ENCODE peak calls at places on chromosome 19, in eight cellular contexts. K is putamen, X is Panc1, Y is endothelial cell, D is HT-29, F is amniotic stem cell, U is heart right ventricle, Z is BE2C. E is an unnamed sample.

GRCh38 chr19:12194827-12195500 is 32.1 kb downstream of the ZNF136 start:
- DNase-seq in K (peak; percentile 87), X (no peak), Y (no peak), D (no peak), F (peak; percentile 11), U (peak; percentile 90), Z (peak; percentile 90), E (peak; percentile 91)

GRCh38 chr19:40612831-40613668 is 11.9 kb downstream of the LTBP4 start:
- DNase-seq in K (no peak), X (no peak), Y (peak; percentile 77), D (no peak), F (no peak), U (no peak), Z (peak; percentile 77), E (no peak)

GRCh38 chr19:12665281-12665573 is 1.3 kb downstream of the MAN2B1 start:
- DNase-seq in K (no peak), X (no peak), Y (no peak), D (no peak), F (no peak), U (peak; percentile 44), Z (no peak), E (no peak)

GRCh38 chr19:16564842-16565241 is 7.4 kb downstream of the SLC35E1 start:
- DNase-seq in K (no peak), X (no peak), Y (no peak), D (peak; percentile 57), F (no peak), U (no peak), Z (no peak), E (no peak)

GRCh38 chr19:20661150-20661819 is at the start of gene ZNF626:
- DNase-seq in K (peak; percentile 98), X (peak; percentile 84), Y (peak; percentile 91), D (no peak), F (peak; percentile 63), U (peak; percentile 99), Z (peak; percentile 97), E (peak; percentile 97)

GRCh38 chr19:45768644-45769053 is 403 bp downstream of the SIX5 start:
- DNase-seq in K (no peak), X (no peak), Y (peak; percentile 59), D (no peak), F (peak; percentile 26), U (no peak), Z (no peak), E (no peak)

GRCh38 chr19:17124025-17124424 is 48.4 kb downstream of the MYO9B start:
- DNase-seq in K (no peak), X (no peak), Y (no peak), D (no peak), F (no peak), U (no peak), Z (no peak), E (no peak)

GRCh38 chr19:22545751-22546150 is 88.4 kb upstream of the ZNF492 start:
- DNase-seq in K (peak; percentile 38), X (no peak), Y (peak; percentile 9), D (peak; percentile 34), F (no peak), U (peak; percentile 30), Z (peak; percentile 47), E (peak; percentile 81)

GRCh38 chr19:1270168-1270853 is 1.2 kb downstream of the CIRBP start:
- DNase-seq in K (no peak), X (no peak), Y (no peak), D (no peak), F (no peak), U (no peak), Z (no peak), E (no peak)

GRCh38 chr19:16621165-16621800 is 6.7 kb downstream of the MED26 start:
- DNase-seq in K (no peak), X (no peak), Y (no peak), D (no peak), F (no peak), U (no peak), Z (no peak), E (no peak)

GRCh38 chr19:50794778-50795664 is 4.8 kb downstream of the ACP4 start:
- DNase-seq in K (no peak), X (no peak), Y (no peak), D (peak; percentile 85), F (no peak), U (no peak), Z (peak; percentile 61), E (no peak)

GRCh38 chr19:31266731-31267130 is 82.5 kb downstream of the TSHZ3 start:
- DNase-seq in K (no peak), X (no peak), Y (no peak), D (no peak), F (no peak), U (no peak), Z (no peak), E (no peak)

GRCh38 chr19:55526216-55527196 is 10.4 kb downstream of the SBK2 start:
- DNase-seq in K (no peak), X (no peak), Y (no peak), D (peak; percentile 75), F (no peak), U (peak; percentile 72), Z (peak; percentile 50), E (no peak)

GRCh38 chr19:35266904-35267817 is 1.6 kb upstream of the USF2 start:
- DNase-seq in K (no peak), X (no peak), Y (peak; percentile 24), D (peak; percentile 36), F (peak; percentile 26), U (peak; percentile 50), Z (peak; percentile 39), E (no peak)

GRCh38 chr19:31378404-31378803 is 29.2 kb upstream of the TSHZ3 start:
- DNase-seq in K (no peak), X (peak; percentile 28), Y (no peak), D (no peak), F (peak; percentile 76), U (peak; percentile 47), Z (peak; percentile 20), E (no peak)

GRCh38 chr19:40933025-40933424 is 51.0 kb upstream of the CYP2A7 start:
- DNase-seq in K (no peak), X (no peak), Y (no peak), D (no peak), F (no peak), U (no peak), Z (no peak), E (peak; percentile 27)

GRCh38 chr19:13094285-13094595 is 8.4 kb downstream of the LYL1 start:
- DNase-seq in K (no peak), X (no peak), Y (no peak), D (no peak), F (no peak), U (no peak), Z (peak; percentile 52), E (no peak)

GRCh38 chr19:56141416-56141992 is 417 bp downstream of the ZNF444 start:
- DNase-seq in K (no peak), X (no peak), Y (peak; percentile 19), D (peak; percentile 56), F (no peak), U (no peak), Z (no peak), E (no peak)

GRCh38 chr19:32220951-32221350 is 124.5 kb upstream of the ZNF507 start:
- DNase-seq in K (no peak), X (no peak), Y (no peak), D (no peak), F (no peak), U (no peak), Z (no peak), E (no peak)

GRCh38 chr19:56732974-56733373 is 61.4 kb upstream of the ZNF835 start:
- DNase-seq in K (no peak), X (no peak), Y (no peak), D (no peak), F (no peak), U (no peak), Z (no peak), E (no peak)

GRCh38 chr19:10228925-10229324 is 2.2 kb downstream of the S1PR2 start:
- DNase-seq in K (no peak), X (no peak), Y (peak; percentile 47), D (no peak), F (no peak), U (peak; percentile 24), Z (peak; percentile 62), E (no peak)

GRCh38 chr19:38975214-38975860 is at the start of gene FBXO17:
- DNase-seq in K (peak; percentile 28), X (peak; percentile 81), Y (peak; percentile 47), D (no peak), F (peak; percentile 15), U (peak; percentile 26), Z (peak; percentile 72), E (no peak)

GRCh38 chr19:19459707-19460251 is 54.3 kb downstream of the GATAD2A start:
- DNase-seq in K (no peak), X (peak; percentile 10), Y (no peak), D (no peak), F (no peak), U (no peak), Z (peak; percentile 39), E (no peak)

GRCh38 chr19:1769645-1769985 is 16.3 kb downstream of the ONECUT3 start:
- DNase-seq in K (no peak), X (no peak), Y (no peak), D (no peak), F (no peak), U (no peak), Z (no peak), E (no peak)

GRCh38 chr19:40592170-40592569 is 9.0 kb upstream of the LTBP4 start:
- DNase-seq in K (peak; percentile 71), X (no peak), Y (no peak), D (peak; percentile 79), F (no peak), U (no peak), Z (no peak), E (no peak)

GRCh38 chr19:29275266-29275665 is 62.3 kb upstream of the UQCRFS1 start:
- DNase-seq in K (no peak), X (no peak), Y (no peak), D (no peak), F (no peak), U (no peak), Z (no peak), E (no peak)

GRCh38 chr19:14479985-14480694 is 5.0 kb upstream of the PTGER1 start:
- DNase-seq in K (no peak), X (no peak), Y (peak; percentile 88), D (no peak), F (no peak), U (no peak), Z (peak; percentile 74), E (peak; percentile 55)

GRCh38 chr19:55042688-55043087 is 4.6 kb upstream of the GP6 start:
- DNase-seq in K (no peak), X (no peak), Y (no peak), D (no peak), F (no peak), U (no peak), Z (no peak), E (no peak)

GRCh38 chr19:7673995-7674667 is 2.8 kb upstream of the MCEMP1 start:
- DNase-seq in K (no peak), X (no peak), Y (no peak), D (peak; percentile 58), F (no peak), U (peak; percentile 40), Z (peak; percentile 74), E (peak; percentile 32)

E was measured in NT2/D1.